ENCODE peak calls at places on chromosomes 7 and 10, in six cellular contexts. Z, E, P, H, R and J are unnamed samples.

GRCh38 chr10:30284860-30285594 is 64.1 kb downstream of the MTPAP start:
- DNase-seq in Z (peak; percentile 42), E (no peak), P (no peak), H (no peak), R (peak; percentile 7), J (no peak)

GRCh38 chr10:4051408-4052151 is 266.6 kb upstream of the KLF6 start:
- DNase-seq in Z (no peak), E (no peak), P (no peak), H (no peak), R (no peak), J (no peak)

GRCh38 chr7:30390872-30391646 is 87.5 kb downstream of the NOD1 start:
- DNase-seq in Z (no peak), E (no peak), P (no peak), H (no peak), R (no peak), J (no peak)

GRCh38 chr7:18770852-18771251 is 275.3 kb downstream of the HDAC9 start:
- DNase-seq in Z (no peak), E (no peak), P (no peak), H (no peak), R (no peak), J (no peak)

GRCh38 chr7:152193882-152194281 is 168.4 kb downstream of the GALNT11 start:
- DNase-seq in Z (no peak), E (no peak), P (no peak), H (no peak), R (no peak), J (no peak)

GRCh38 chr7:130379551-130380120 is 658 bp upstream of the CPA1 start:
- DNase-seq in Z (no peak), E (no peak), P (no peak), H (no peak), R (peak; percentile 65), J (no peak)

GRCh38 chr7:36304099-36304425 is 85.6 kb upstream of the ANLN start:
- DNase-seq in Z (no peak), E (no peak), P (no peak), H (no peak), R (peak; percentile 54), J (no peak)

GRCh38 chr10:92886334-92886961 is 38.1 kb downstream of the EXOC6 start:
- DNase-seq in Z (no peak), E (no peak), P (no peak), H (peak; percentile 16), R (no peak), J (no peak)

GRCh38 chr7:133310232-133310852 is 57.5 kb downstream of the EXOC4 start:
- DNase-seq in Z (no peak), E (no peak), P (no peak), H (peak; percentile 7), R (no peak), J (no peak)

GRCh38 chr10:29254123-29255046 is 34.5 kb upstream of the LYZL1 start:
- DNase-seq in Z (no peak), E (no peak), P (no peak), H (no peak), R (peak; percentile 81), J (no peak)
- TF ChIP-seq TAF1 in Z (no peak), E (no peak), P (no peak), H (no peak), R (no peak), J (no peak)

GRCh38 chr10:78914060-78914378 is 154.7 kb upstream of the ZMIZ1 start:
- DNase-seq in Z (no peak), E (no peak), P (no peak), H (no peak), R (no peak), J (no peak)
- TF ChIP-seq TAF1 in Z (no peak), E (no peak), P (no peak), H (no peak), R (no peak), J (no peak)

DNA sequence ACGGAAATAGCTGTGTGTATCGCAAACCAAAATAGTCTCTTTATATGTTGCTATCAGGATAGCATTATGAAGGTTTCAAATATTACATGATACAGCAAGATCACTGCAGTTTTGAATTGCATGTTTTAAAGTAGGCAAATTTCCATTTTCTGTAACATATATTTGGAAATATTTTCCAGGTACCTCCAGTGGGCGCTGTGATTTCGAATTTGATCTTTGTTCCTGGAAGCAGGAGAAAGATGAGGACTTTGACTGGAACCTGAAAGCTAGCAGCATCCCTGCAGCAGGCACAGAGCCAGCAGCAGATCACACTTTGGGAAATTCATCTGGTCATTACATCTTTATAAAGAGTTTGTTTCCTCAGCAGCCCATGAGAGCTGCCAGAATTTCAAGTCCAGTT is 299.0 kb downstream of the MALRD1 start:
- DNase-seq in Z (no peak), E (no peak), P (no peak), H (peak; percentile 4), R (peak; percentile 2), J (no peak)
- TF ChIP-seq TAF1 in Z (no peak), E (no peak), P (no peak), H (no peak), R (no peak), J (no peak)

GRCh38 chr7:78562191-78562590 is 763.6 kb downstream of the PHTF2 start:
- DNase-seq in Z (no peak), E (no peak), P (no peak), H (no peak), R (no peak), J (no peak)
- TF ChIP-seq TAF1 in Z (no peak), E (no peak), P (no peak), H (no peak), R (no peak), J (no peak)

DNA sequence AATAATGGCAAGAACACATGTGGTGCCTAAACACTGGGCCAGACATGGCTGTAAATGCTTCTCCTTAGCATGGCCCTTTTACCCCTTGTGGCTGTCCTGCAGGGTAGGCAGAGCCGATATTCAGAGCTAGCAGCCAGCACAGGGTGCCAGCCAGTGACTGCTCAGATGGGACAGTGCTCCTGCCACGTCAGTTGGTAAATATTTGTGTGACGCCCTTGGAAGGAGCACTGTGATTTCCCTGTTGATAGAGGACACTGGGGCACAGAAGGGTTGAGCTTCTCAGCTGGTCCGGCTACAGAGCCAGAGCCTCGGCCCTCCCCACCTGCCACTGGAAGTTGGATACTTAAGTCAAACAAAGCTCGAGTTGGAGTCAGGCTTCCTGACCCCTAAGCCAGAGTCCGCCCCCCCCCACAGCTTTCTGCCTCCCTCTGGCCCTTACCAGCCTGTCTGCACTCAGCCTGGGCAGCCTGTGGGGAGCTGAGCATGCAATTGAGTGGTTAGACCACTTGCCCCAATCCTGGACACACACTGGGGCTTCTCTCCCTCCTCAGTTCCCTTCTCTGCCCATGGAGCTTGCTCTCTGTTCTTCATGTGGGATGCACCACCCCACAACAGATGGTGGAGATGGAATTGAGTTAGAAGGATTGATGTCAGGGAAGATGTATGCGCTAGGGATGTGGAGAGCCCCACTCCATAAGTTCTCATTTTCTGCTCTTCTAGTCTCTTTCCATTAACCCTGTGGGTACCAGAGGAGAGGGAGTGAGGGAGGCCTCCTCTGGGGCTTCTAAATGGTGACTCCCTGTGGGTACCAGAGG is 350.8 kb downstream of the PLXNA4 start:
- DNase-seq in Z (no peak), E (no peak), P (no peak), H (peak; percentile 24), R (no peak), J (no peak)
- TF ChIP-seq TAF1 in Z (no peak), E (no peak), P (no peak), H (no peak), R (no peak), J (no peak)

GRCh38 chr7:16916111-16916639 is 34.4 kb upstream of the AGR3 start:
- DNase-seq in Z (no peak), E (no peak), P (no peak), H (no peak), R (no peak), J (no peak)

GRCh38 chr7:16921151-16921550 is 39.4 kb upstream of the AGR3 start:
- DNase-seq in Z (no peak), E (no peak), P (no peak), H (no peak), R (no peak), J (no peak)

GRCh38 chr7:16919440-16919839 is 37.7 kb upstream of the AGR3 start:
- DNase-seq in Z (no peak), E (no peak), P (no peak), H (no peak), R (no peak), J (no peak)

GRCh38 chr7:16916733-16917132 is 35.0 kb upstream of the AGR3 start:
- DNase-seq in Z (no peak), E (no peak), P (no peak), H (no peak), R (no peak), J (no peak)

DNA sequence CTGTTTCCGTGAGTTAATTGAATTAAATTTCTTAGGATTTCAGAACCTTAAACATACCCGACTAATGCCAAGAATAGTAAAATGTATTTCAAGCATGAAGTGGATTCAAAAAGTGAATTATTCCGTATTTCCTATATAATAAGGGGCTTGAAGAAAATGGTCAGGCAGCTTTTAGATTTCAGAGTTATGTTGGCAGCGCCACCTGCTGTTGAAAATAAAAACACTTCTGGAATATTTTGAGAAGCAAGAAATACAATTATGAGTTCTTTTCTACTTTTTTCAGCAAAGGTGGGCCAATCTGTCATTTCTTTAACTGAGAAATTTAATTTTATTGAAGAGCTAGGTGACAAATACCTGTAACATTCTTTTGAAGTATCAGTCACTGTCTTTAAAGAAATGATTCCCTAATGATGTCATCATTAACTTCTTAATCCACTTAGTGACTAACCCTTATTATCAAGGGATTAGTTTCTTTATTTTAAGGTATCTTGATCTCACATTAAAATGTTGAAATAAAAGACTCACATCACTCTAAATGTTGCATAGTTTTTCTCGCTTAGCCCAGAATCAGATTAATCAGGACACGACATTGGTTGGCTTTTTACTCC is 36.6 kb upstream of the AGR3 start:
- DNase-seq in Z (no peak), E (no peak), P (no peak), H (peak; percentile 31), R (peak; percentile 38), J (no peak)
- TF ChIP-seq TAF1 in Z (no peak), E (no peak), P (no peak), H (no peak), R (no peak), J (no peak)

DNA sequence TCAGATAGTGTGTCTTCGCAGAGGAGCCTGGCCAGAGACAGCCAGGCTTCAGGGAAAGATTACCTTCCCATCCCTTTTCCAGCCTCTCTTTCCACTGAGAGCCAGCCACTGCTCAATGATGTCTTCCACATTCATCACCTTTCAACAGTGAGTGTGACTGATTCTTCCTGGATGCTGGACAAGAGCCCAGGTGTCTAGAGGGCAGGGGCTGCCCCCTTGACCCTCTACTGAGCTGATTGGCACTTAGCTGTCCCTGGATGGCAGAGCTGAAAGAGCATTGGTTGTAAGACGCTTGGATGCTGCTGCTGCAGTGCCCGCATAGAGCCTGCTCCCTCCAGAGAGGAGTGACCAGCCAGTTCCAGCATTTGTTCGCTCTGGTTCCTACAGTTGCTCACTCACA is 109.1 kb downstream of the ITGB8 start:
- DNase-seq in Z (no peak), E (no peak), P (no peak), H (no peak), R (no peak), J (no peak)
- TF ChIP-seq TAF1 in Z (no peak), E (no peak), P (no peak), H (no peak), R (no peak), J (no peak)

DNA sequence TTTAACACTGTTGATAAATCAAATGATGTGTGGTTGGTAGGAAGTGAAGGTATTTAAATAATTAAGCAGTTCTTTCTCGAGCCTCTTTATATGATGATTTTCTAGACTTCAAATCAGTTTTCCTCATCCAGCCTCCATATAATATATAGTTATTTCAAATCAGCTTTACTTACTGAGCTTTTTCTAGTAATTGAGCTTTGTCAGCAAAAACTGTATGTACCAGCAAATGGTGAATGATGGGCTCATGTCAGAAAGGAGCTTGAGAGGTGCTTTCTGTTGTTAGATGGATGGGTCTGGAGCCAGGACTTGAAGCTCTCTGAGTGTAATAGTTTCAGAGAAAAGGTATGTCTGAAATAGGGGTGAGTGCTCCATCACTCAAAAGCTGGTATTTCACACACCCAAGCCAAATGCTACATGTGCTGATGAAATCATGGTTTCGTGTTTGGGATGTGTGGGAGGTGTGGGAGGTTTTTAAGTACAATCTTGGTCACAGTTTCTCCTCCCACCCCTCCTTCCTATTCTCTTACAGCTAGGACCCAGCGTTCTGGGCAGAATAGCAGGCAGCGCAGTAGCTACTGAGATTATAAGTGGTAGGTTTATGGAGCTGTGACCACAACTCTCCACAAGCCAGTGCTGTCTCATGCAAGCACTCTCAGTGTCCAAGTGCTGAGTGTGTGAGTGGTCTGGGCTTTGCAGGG is 55.8 kb downstream of the LRMDA start:
- DNase-seq in Z (peak; percentile 19), E (no peak), P (no peak), H (no peak), R (no peak), J (no peak)
- TF ChIP-seq TAF1 in Z (no peak), E (no peak), P (no peak), H (no peak), R (no peak), J (no peak)